ENCODE peak calls at places on chromosomes 6 and 20, in four cellular contexts. E, V, D and N are unnamed samples.

GRCh38 chr20:31811796-31812728 is 7.1 kb upstream of the MYLK2 start:
- DNase-seq in E (peak; percentile 39), V (no peak), D (no peak), N (peak; percentile 36)

GRCh38 chr20:12970372-12970821 is 38.4 kb upstream of the SPTLC3 start:
- DNase-seq in E (no peak), V (no peak), D (no peak), N (peak; percentile 5)

GRCh38 chr6:49409951-49410542 is 53.0 kb downstream of the MMUT start:
- DNase-seq in E (peak; percentile 29), V (peak; percentile 82), D (peak; percentile 68), N (peak; percentile 53)

GRCh38 chr20:63456429-63457284 is 15.8 kb downstream of the KCNQ2 start:
- DNase-seq in E (peak; percentile 70), V (peak; percentile 60), D (no peak), N (no peak)

GRCh38 chr6:142856857-142857608 is 87.9 kb downstream of the HIVEP2 start:
- DNase-seq in E (no peak), V (no peak), D (no peak), N (no peak)

GRCh38 chr6:142702501-142703460 is 242.2 kb downstream of the HIVEP2 start:
- DNase-seq in E (peak; percentile 38), V (peak; percentile 64), D (no peak), N (no peak)

GRCh38 chr20:58293453-58293852 is 16.1 kb upstream of the RAB22A start:
- DNase-seq in E (peak; percentile 25), V (no peak), D (no peak), N (no peak)

GRCh38 chr6:106253194-106253593 is 72.4 kb downstream of the ATG5 start:
- DNase-seq in E (no peak), V (no peak), D (no peak), N (peak; percentile 55)

GRCh38 chr6:118542184-118542952 is 5.7 kb upstream of the PLN start:
- DNase-seq in E (no peak), V (no peak), D (no peak), N (peak; percentile 29)

GRCh38 chr6:139536751-139537617 is 162.5 kb upstream of the CITED2 start:
- DNase-seq in E (no peak), V (no peak), D (no peak), N (no peak)

GRCh38 chr6:150078788-150079187 is 9.9 kb upstream of the ULBP3 start:
- DNase-seq in E (no peak), V (no peak), D (no peak), N (no peak)

GRCh38 chr6:110447761-110448160 is 28.7 kb downstream of the SLC22A16 start:
- DNase-seq in E (no peak), V (no peak), D (no peak), N (no peak)

GRCh38 chr6:3835055-3835731 is 14.0 kb upstream of the FAM50B start:
- DNase-seq in E (no peak), V (peak; percentile 87), D (no peak), N (no peak)

GRCh38 chr6:169452117-169452868 is 198.6 kb upstream of the THBS2 start:
- DNase-seq in E (peak; percentile 65), V (peak; percentile 87), D (peak; percentile 79), N (peak; percentile 65)

GRCh38 chr6:107080036-107080435 is 35.3 kb downstream of the BEND3 start:
- DNase-seq in E (no peak), V (no peak), D (no peak), N (no peak)

GRCh38 chr20:8082025-8082424 is 50.0 kb upstream of the PLCB1 start:
- DNase-seq in E (no peak), V (no peak), D (no peak), N (no peak)

GRCh38 chr6:108850669-108851467 is 2.6 kb downstream of the ARMC2 start:
- DNase-seq in E (peak; percentile 49), V (no peak), D (no peak), N (no peak)

GRCh38 chr6:167700199-167700598 is 126.5 kb upstream of the AFDN start:
- DNase-seq in E (no peak), V (no peak), D (no peak), N (no peak)

DNA sequence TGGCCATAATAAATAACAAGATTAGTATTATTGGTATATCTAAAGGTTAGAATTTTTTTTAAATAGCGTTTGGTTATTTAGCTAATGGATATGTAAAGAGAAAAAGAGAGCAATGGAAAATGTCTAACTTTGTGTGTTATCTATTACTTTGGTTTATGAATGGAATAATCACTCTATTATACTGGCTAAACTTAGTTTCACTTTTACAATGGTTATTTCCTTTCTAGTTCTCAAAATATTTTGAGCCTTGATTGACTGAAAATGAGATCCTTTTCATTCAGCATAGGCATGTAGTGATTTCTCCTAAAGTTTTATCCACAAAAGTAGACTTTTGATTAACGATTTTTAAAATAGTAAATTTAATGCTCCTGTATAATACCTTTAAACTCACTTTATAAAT is 51.6 kb upstream of the MLIP start:
- DNase-seq in E (no peak), V (no peak), D (no peak), N (no peak)
- H3K4me3 ChIP-seq in E (peak overlapping the region; percentile 31), V (no peak overlapping the region), D (no peak overlapping the region), N (no peak overlapping the region)

GRCh38 chr6:56841372-56841749 is 113.5 kb upstream of the BEND6 start:
- DNase-seq in E (no peak), V (no peak), D (no peak), N (no peak)
- H3K4me3 ChIP-seq in E (peak overlapping the region; percentile 78), V (peak overlapping the region; percentile 90), D (no peak overlapping the region), N (peak overlapping the region; percentile 90)

GRCh38 chr6:79872303-79872702 is 75.0 kb downstream of the ELOVL4 start:
- DNase-seq in E (no peak), V (no peak), D (no peak), N (no peak)

GRCh38 chr6:79869184-79869583 is 78.2 kb downstream of the ELOVL4 start:
- DNase-seq in E (no peak), V (no peak), D (no peak), N (no peak)

GRCh38 chr6:79868098-79868722 is 79.1 kb downstream of the ELOVL4 start:
- DNase-seq in E (no peak), V (no peak), D (no peak), N (peak; percentile 69)

GRCh38 chr6:79872986-79873385 is 74.4 kb downstream of the ELOVL4 start:
- DNase-seq in E (no peak), V (no peak), D (no peak), N (no peak)

GRCh38 chr6:79869600-79870084 is 77.7 kb downstream of the ELOVL4 start:
- DNase-seq in E (peak; percentile 76), V (peak; percentile 68), D (peak; percentile 80), N (peak; percentile 33)
- H3K4me3 ChIP-seq in E (peak overlapping the region; percentile 50), V (no peak overlapping the region), D (peak overlapping the region; percentile 26), N (no peak overlapping the region)

DNA sequence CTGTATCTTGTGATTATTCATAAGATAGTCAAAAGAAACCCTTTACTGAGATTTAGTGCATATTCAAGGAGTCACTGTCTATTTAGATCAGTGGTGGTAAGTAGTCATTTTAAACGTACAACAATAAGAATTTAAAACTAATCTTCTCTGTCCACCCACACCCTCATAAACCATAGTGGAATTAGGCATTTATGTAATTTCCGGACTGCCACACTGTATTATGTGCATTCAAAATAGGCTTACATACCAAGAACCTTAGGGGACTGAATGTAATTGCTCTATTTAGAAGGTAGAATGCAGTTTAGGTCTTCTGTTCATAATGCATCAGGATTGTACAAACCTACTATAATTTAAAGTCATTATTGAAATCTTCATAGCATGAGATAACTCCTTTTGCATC is 685.4 kb downstream of the TENT5A start:
- DNase-seq in E (no peak), V (no peak), D (no peak), N (no peak)
- H3K4me3 ChIP-seq in E (no peak overlapping the region), V (no peak overlapping the region), D (no peak overlapping the region), N (no peak overlapping the region)

DNA sequence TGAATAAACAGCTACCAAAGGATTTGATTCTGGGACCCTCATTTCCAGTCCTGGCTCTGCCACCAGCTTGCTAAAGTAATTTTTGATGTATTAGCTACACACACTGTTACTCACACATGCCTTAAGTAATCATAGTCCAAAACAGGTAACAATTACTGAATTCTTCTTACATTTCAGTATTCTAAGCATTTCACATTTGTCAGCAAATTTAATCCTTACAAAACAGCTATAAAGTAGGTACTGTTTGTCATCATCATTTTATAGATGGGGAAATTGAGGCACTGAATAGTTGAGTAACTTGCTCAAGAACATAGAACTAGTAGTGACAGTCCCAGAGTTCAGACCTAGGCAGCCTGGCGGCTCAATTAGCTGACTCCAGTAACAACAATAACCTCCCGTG is 272.6 kb downstream of the QKI start:
- DNase-seq in E (no peak), V (no peak), D (no peak), N (no peak)
- H3K4me3 ChIP-seq in E (no peak overlapping the region), V (no peak overlapping the region), D (no peak overlapping the region), N (no peak overlapping the region)

DNA sequence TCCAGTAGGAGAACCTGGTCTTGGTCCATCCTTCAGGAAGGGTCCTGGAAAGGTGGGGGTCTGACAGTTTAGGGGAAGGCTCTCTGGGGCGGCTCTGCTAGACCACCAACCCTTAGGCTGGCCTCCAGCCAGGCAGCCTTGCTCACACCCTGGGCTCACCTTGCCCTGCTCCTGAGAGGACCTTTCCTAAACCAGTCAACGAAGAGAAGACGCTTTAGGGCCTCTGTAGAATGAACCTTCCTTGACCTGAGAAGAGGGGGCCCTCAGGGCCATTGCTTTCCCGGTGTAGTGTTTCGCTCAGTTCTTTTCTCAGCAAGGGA is 1.1 kb downstream of the CDC25B start:
- DNase-seq in E (no peak), V (no peak), D (no peak), N (no peak)
- H3K4me3 ChIP-seq in E (peak overlapping the region; percentile 71), V (no peak overlapping the region), D (peak overlapping the region; percentile 69), N (peak overlapping the region; percentile 94)

GRCh38 chr20:29763821-29764511 is 1493.5 kb upstream of the DEFB115 start:
- DNase-seq in E (no peak), V (no peak), D (no peak), N (no peak)
- H3K4me3 ChIP-seq in E (no peak overlapping the region), V (no peak overlapping the region), D (no peak overlapping the region), N (no peak overlapping the region)

GRCh38 chr6:47419621-47420020 is 58.0 kb upstream of the CD2AP start:
- DNase-seq in E (no peak), V (no peak), D (no peak), N (no peak)

GRCh38 chr6:47416396-47417345 is 60.9 kb upstream of the CD2AP start:
- DNase-seq in E (no peak), V (no peak), D (no peak), N (no peak)

GRCh38 chr6:47414517-47415167 is 62.9 kb upstream of the CD2AP start:
- DNase-seq in E (no peak), V (no peak), D (no peak), N (no peak)

DNA sequence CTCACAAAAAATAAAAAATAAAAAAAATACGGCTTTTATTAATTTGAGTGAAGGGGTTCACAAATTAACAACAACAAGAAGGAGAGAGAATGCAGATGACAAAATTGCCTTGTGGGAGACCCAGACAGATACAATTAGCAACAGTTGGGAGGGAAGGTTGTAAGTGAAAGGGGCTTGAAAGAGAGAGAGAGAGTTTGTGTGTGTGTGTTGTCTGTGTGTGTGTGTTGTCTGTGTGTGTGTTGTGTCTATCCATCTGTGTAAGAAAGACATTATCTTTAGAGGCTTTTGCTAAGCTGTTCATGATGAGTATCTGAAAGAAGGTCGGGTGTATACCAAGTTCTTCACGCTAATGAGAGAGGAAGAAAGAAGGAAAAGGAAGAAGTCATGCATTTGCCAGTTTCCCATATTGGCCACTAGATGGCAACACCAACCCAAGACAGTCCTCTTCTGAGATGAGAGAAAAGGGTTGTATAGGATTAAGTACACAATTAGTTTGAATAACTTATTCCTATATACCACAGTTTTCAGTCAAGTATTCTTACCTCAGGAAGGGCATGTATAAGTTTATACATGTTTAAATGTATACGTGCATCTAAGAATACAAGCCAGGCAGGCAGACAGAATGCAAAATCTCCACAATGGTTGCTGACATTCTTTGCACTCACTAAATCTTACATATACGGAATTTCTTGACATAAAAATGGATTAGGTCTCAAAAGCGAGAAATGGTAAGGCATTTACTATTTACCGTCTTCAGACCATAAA is 63.7 kb upstream of the CD2AP start:
- DNase-seq in E (no peak), V (no peak), D (no peak), N (peak; percentile 37)
- H3K4me3 ChIP-seq in E (peak overlapping the region; percentile 58), V (peak overlapping the region; percentile 28), D (peak overlapping the region; percentile 48), N (peak overlapping the region; percentile 40)